ENCODE peak calls at places on chromosome 12, in six cellular contexts. J is KBM-7, A is NCI-H460, R is HTR-8/SVneo, C is putamen, E is brain pericyte. D is an unnamed sample.
A peak's percentile ranks its signal among the peaks of the same experiment; 100 is the strongest.

GRCh38 chr12:95201056-95201670 is 16.1 kb downstream of the FGD6 start:
- DNase-seq in J (no peak), A (no peak), R (no peak), C (peak; percentile 22), E (no peak), D (no peak)

GRCh38 chr12:65854629-65855028 is 30.3 kb downstream of the HMGA2 start:
- DNase-seq in J (no peak), A (no peak), R (no peak), C (no peak), E (no peak), D (no peak)

GRCh38 chr12:70305794-70306193 is 60.3 kb upstream of the KCNMB4 start:
- DNase-seq in J (no peak), A (no peak), R (no peak), C (no peak), E (no peak), D (no peak)

GRCh38 chr12:2678416-2678815 is 116.4 kb upstream of the FKBP4 start:
- DNase-seq in J (no peak), A (no peak), R (no peak), C (no peak), E (no peak), D (no peak)

GRCh38 chr12:62618948-62619347 is 152.3 kb downstream of the MON2 start:
- DNase-seq in J (no peak), A (no peak), R (no peak), C (no peak), E (no peak), D (no peak)

GRCh38 chr12:66774921-66775320 is 96.0 kb upstream of the GRIP1 start:
- DNase-seq in J (no peak), A (no peak), R (no peak), C (no peak), E (no peak), D (no peak)

GRCh38 chr12:122421263-122421814 is 1.1 kb downstream of the CLIP1 start:
- DNase-seq in J (peak; percentile 69), A (peak; percentile 23), R (no peak), C (no peak), E (no peak), D (no peak)

GRCh38 chr12:29620030-29620429 is 122.5 kb upstream of the OVCH1 start:
- DNase-seq in J (no peak), A (no peak), R (no peak), C (no peak), E (no peak), D (no peak)

GRCh38 chr12:5965950-5966383 is 20.9 kb upstream of the ANO2 start:
- DNase-seq in J (peak; percentile 24), A (peak; percentile 41), R (peak; percentile 81), C (no peak), E (no peak), D (no peak)

GRCh38 chr12:40942326-40942725 is 245.8 kb upstream of the PDZRN4 start:
- DNase-seq in J (no peak), A (no peak), R (no peak), C (no peak), E (no peak), D (no peak)

GRCh38 chr12:54006700-54007220 is 2.0 kb upstream of the HOXC8 start:
- DNase-seq in J (no peak), A (no peak), R (no peak), C (no peak), E (no peak), D (no peak)

GRCh38 chr12:121277367-121277744 is 19.2 kb downstream of the CAMKK2 start:
- DNase-seq in J (no peak), A (no peak), R (no peak), C (no peak), E (no peak), D (no peak)

GRCh38 chr12:45381351-45381750 is 165.5 kb downstream of the ANO6 start:
- DNase-seq in J (no peak), A (no peak), R (no peak), C (no peak), E (no peak), D (no peak)

GRCh38 chr12:18703916-18704315 is 33.9 kb downstream of the PLCZ1 start:
- DNase-seq in J (no peak), A (no peak), R (no peak), C (no peak), E (no peak), D (no peak)

GRCh38 chr12:13443498-13443897 is 247.0 kb downstream of the EMP1 start:
- DNase-seq in J (no peak), A (no peak), R (no peak), C (no peak), E (no peak), D (no peak)

GRCh38 chr12:42166501-42166900 is 21.8 kb upstream of the GXYLT1 start:
- DNase-seq in J (no peak), A (no peak), R (no peak), C (no peak), E (no peak), D (no peak)

GRCh38 chr12:117329756-117330155 is 31.7 kb downstream of the NOS1 start:
- DNase-seq in J (no peak), A (no peak), R (no peak), C (no peak), E (no peak), D (no peak)

GRCh38 chr12:12461923-12462315 is 100.7 kb downstream of the DUSP16 start:
- DNase-seq in J (no peak), A (no peak), R (no peak), C (no peak), E (no peak), D (no peak)

GRCh38 chr12:7486512-7486911 is 17.1 kb downstream of the CD163 start:
- DNase-seq in J (no peak), A (no peak), R (no peak), C (no peak), E (no peak), D (no peak)

GRCh38 chr12:38053655-38054464 is 262.7 kb upstream of the ALG10B start:
- DNase-seq in J (peak; percentile 79), A (no peak), R (no peak), C (no peak), E (no peak), D (no peak)

D was measured in smooth muscle cell of the brain vasculature.